ENCODE peak calls at places on chromosomes 1 and 21, in nine cellular contexts. H is CD8-positive, alpha-beta T cell; Y is GM23248; T is cardiac muscle cell; G is right lobe of liver; C is thoracic aorta; U is astrocyte; X is CD8-positive, alpha-beta memory T cell; A is pancreas. W is an unnamed sample. For H3K4me1 and H3K9me3, the result is how much of the 10 kb centered on the place peaks cover.

GRCh38 chr1:160189649-160190625 is at the start of gene CASQ1:
- DNase-seq in G (no peak), H (no peak), U (no peak), C (no peak), Y (peak), T (peak), X (no peak), A (no peak), W (no peak)

GRCh38 chr21:19864456-19864855 is 1133.8 kb upstream of the NCAM2 start:
- DNase-seq in C (no peak), T (no peak), X (no peak), U (no peak), A (no peak), H (no peak), Y (no peak), G (no peak), W (no peak)

GRCh38 chr1:108124622-108125311 is 75.4 kb downstream of the SLC25A24 start:
- DNase-seq in T (no peak), G (no peak), A (no peak), U (no peak), H (no peak), X (no peak), C (no peak), Y (no peak), W (no peak)

GRCh38 chr1:106753069-106753468 is 303.4 kb upstream of the PRMT6 start:
- DNase-seq in G (no peak), A (no peak), H (no peak), U (no peak), X (no peak), C (no peak), Y (no peak), T (no peak), W (no peak)

GRCh38 chr1:7375329-7375728 is 395.8 kb upstream of the VAMP3 start:
- DNase-seq in A (no peak), C (no peak), G (no peak), H (no peak), T (no peak), X (no peak), Y (no peak), U (no peak), W (no peak)

GRCh38 chr1:200925821-200926220 is 31.1 kb downstream of the INAVA start:
- DNase-seq in A (no peak), T (no peak), G (no peak), C (no peak), U (peak), X (no peak), Y (peak), H (no peak), W (no peak)

GRCh38 chr1:119829636-119830035 is 18.4 kb upstream of the REG4 start:
- DNase-seq in G (no peak), H (no peak), A (no peak), C (no peak), T (no peak), Y (no peak), X (no peak), U (no peak), W (peak)

GRCh38 chr1:70760170-70760569 is 287.4 kb downstream of the PTGER3 start:
- DNase-seq in Y (peak), A (no peak), X (no peak), U (peak), C (no peak), H (no peak), G (no peak), T (no peak), W (no peak)

GRCh38 chr1:183783896-183784637 is 20.9 kb upstream of the RGL1 start:
- DNase-seq in T (peak), U (peak), H (no peak), X (no peak), C (no peak), A (no peak), Y (peak), G (peak), W (no peak)

GRCh38 chr21:37631319-37632117 is 264.9 kb downstream of the DYRK1A start:
- DNase-seq in U (no peak), T (no peak), A (no peak), H (no peak), G (peak), X (no peak), C (no peak), Y (no peak), W (no peak)

GRCh38 chr1:167132306-167133010 is 38.6 kb downstream of the STYXL2 start:
- DNase-seq in Y (no peak), U (no peak), X (no peak), T (no peak), A (no peak), C (no peak), G (no peak), H (no peak), W (no peak)

GRCh38 chr1:91572044-91572443 is 71.4 kb downstream of the CDC7 start:
- DNase-seq in H (no peak), Y (no peak), G (no peak), X (no peak), A (no peak), T (no peak), C (no peak), U (no peak), W (no peak)

DNA sequence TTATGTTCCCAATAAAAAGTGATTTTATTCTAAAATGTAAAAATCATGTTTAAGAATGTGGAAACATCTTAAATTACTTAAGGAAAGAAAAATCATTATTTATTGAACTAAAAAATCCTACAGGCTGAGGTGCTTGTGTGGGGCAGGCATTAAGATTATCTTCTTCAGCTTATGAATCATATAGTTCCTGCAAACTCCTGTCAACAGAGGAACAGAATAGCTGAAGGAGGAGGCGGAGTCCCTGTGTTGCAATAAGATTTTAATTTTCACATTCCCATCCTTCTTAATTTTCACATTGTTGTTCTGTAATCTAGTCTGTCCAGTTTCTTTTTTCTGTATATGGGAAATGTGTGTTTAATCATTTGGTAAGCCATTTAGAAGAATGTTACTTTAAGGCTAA is 20.6 kb upstream of the OLFML3 start:
- DNase-seq in Y (peak), A (no peak), T (no peak), C (no peak), X (no peak), H (no peak), G (no peak), U (no peak), W (no peak)
- H3K4me1 ChIP-seq in Y (under half), A (under half), T (under half), C (under half), X (under half), H (under half), G (under half), U (under half), W (under half)

GRCh38 chr1:23148084-23148483 is 20.6 kb downstream of the LUZP1 start:
- DNase-seq in A (no peak), G (no peak), H (no peak), X (no peak), T (no peak), U (peak), Y (peak), C (no peak), W (no peak)

GRCh38 chr1:23156940-23157339 is 11.7 kb downstream of the LUZP1 start:
- DNase-seq in X (no peak), A (no peak), T (peak), G (no peak), C (no peak), Y (no peak), H (no peak), U (no peak), W (no peak)

GRCh38 chr1:23150742-23151141 is 17.9 kb downstream of the LUZP1 start:
- DNase-seq in U (no peak), G (no peak), T (no peak), A (no peak), C (no peak), X (no peak), H (no peak), Y (no peak), W (no peak)

GRCh38 chr1:23149110-23149509 is 19.5 kb downstream of the LUZP1 start:
- DNase-seq in G (no peak), U (no peak), X (no peak), H (no peak), C (no peak), Y (no peak), T (no peak), A (no peak), W (no peak)

GRCh38 chr1:23152966-23153684 is 15.5 kb downstream of the LUZP1 start:
- DNase-seq in Y (no peak), C (no peak), X (no peak), A (no peak), G (no peak), U (peak), H (no peak), T (no peak), W (no peak)
- H3K9me3 ChIP-seq in Y (under half), C (under half), X (under half), A (under half), G (under half), U (under half), H (under half), T (under half), W (under half)

GRCh38 chr21:28067015-28067414 is 925.7 kb downstream of the LTN1 start:
- DNase-seq in U (no peak), Y (no peak), T (no peak), H (no peak), G (no peak), A (no peak), C (no peak), X (no peak), W (no peak)
- H3K4me1 ChIP-seq in U (under half), Y (under half), T (under half), H (under half), G (under half), A (under half), C (under half), X (under half), W (under half)

GRCh38 chr21:41972511-41973205 is 18.8 kb upstream of the C2CD2 start:
- DNase-seq in H (no peak), U (no peak), A (no peak), G (no peak), T (no peak), C (no peak), X (no peak), Y (no peak), W (no peak)
- H3K9me3 ChIP-seq in H (under half), U (under half), A (under half), G (under half), T (under half), C (under half), X (under half), Y (under half), W (under half)

GRCh38 chr1:66242646-66243547 is 291.1 kb upstream of the SGIP1 start:
- DNase-seq in T (peak), G (peak), H (peak), C (peak), U (peak), A (peak), Y (peak), X (peak), W (peak)
- H3K4me1 ChIP-seq in T (under half), G (under half), H (under half), C (under half), U (under half), A (under half), Y (half or more), X (under half), W (under half)

GRCh38 chr1:236829085-236829484 is 34.0 kb downstream of the MTR start:
- DNase-seq in X (no peak), Y (no peak), C (no peak), A (no peak), G (no peak), U (no peak), H (no peak), T (no peak), W (no peak)

GRCh38 chr1:236821111-236821625 is 26.1 kb downstream of the MTR start:
- DNase-seq in H (no peak), C (no peak), Y (no peak), G (no peak), U (peak), A (no peak), X (no peak), T (no peak), W (no peak)

GRCh38 chr1:236819856-236820255 is 24.8 kb downstream of the MTR start:
- DNase-seq in Y (no peak), C (no peak), A (no peak), G (no peak), X (no peak), T (no peak), H (no peak), U (no peak), W (no peak)

GRCh38 chr1:236823559-236823958 is 28.5 kb downstream of the MTR start:
- DNase-seq in T (no peak), C (no peak), U (no peak), H (no peak), A (no peak), Y (no peak), G (no peak), X (no peak), W (no peak)
- H3K9me3 ChIP-seq in T (under half), C (under half), U (under half), H (under half), A (under half), Y (under half), G (under half), X (under half), W (under half)

DNA sequence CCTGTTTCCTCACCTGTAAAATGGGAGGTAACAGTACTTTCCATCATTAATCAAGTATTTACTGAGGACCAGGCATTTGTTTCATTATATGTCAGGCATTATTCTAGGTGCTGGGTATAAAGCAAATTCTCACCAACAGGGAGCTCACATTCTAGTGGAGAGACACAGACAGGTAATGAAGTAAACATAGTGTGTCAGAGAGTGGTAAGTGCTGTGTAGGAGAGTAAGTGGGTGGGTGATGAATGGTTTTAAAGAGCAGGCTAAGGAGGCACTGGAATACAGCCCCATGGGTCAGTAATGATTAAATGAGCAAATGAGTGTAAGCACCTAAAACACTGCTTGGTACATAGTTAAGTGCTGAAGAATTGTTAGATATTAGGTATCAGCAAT is 60.4 kb downstream of the DNTTIP2 start:
- DNase-seq in A (no peak), Y (no peak), X (no peak), U (no peak), T (no peak), C (no peak), H (no peak), G (no peak), W (no peak)
- H3K4me1 ChIP-seq in A (under half), Y (under half), X (under half), U (under half), T (under half), C (under half), H (under half), G (under half), W (under half)

GRCh38 chr1:4730078-4730477 is 75.7 kb downstream of the AJAP1 start:
- DNase-seq in T (no peak), H (no peak), G (no peak), Y (no peak), C (no peak), X (no peak), U (no peak), A (no peak), W (no peak)

GRCh38 chr1:4736254-4736653 is 81.8 kb downstream of the AJAP1 start:
- DNase-seq in T (no peak), G (no peak), Y (no peak), C (no peak), X (no peak), U (no peak), H (no peak), A (no peak), W (no peak)

GRCh38 chr1:4734791-4735190 is 80.4 kb downstream of the AJAP1 start:
- DNase-seq in G (no peak), U (no peak), T (no peak), A (no peak), X (no peak), Y (no peak), H (no peak), C (no peak), W (no peak)

GRCh38 chr1:4734219-4734618 is 79.8 kb downstream of the AJAP1 start:
- DNase-seq in U (no peak), H (no peak), T (no peak), G (no peak), A (no peak), X (no peak), Y (no peak), C (no peak), W (no peak)

DNA sequence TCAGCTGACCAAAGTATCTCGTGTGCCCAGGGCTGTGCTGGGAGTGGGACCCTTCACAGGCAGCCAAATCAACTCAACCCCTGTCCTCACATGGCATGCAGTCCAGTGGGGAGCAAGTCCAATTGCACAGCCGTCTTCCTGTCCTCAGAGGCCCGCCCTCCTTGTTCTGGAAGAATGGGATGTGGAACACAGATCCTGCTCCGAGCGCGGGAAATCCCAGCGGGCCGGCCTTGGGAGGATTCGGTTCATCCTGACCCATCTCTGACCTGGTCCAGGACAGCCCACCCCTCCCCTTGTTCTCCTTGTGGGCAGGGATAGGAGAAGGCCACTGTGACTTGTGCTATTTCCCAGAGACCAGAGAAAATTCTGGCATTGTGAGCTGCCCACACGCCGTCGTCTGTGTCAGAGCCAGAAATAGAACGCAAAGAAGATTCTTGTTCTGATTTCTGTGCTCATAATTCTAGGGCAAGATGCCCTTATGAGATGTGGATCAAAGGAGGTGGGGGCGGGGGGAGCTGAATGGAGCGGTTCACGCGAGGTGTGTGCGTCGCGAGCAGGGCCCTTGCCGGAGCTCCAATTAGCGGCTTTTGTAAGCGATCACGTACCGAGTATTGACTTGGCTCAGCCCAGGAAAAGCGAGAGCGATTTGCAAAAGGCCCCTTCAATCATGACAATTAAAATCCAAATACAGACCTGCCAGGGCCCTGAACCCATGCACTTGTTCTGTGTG is 79.2 kb downstream of the AJAP1 start:
- DNase-seq in C (no peak), G (no peak), H (no peak), U (no peak), T (no peak), A (no peak), Y (no peak), X (no peak), W (no peak)
- H3K9me3 ChIP-seq in C (under half), G (under half), H (under half), U (under half), T (under half), A (under half), Y (under half), X (under half), W (under half)

DNA sequence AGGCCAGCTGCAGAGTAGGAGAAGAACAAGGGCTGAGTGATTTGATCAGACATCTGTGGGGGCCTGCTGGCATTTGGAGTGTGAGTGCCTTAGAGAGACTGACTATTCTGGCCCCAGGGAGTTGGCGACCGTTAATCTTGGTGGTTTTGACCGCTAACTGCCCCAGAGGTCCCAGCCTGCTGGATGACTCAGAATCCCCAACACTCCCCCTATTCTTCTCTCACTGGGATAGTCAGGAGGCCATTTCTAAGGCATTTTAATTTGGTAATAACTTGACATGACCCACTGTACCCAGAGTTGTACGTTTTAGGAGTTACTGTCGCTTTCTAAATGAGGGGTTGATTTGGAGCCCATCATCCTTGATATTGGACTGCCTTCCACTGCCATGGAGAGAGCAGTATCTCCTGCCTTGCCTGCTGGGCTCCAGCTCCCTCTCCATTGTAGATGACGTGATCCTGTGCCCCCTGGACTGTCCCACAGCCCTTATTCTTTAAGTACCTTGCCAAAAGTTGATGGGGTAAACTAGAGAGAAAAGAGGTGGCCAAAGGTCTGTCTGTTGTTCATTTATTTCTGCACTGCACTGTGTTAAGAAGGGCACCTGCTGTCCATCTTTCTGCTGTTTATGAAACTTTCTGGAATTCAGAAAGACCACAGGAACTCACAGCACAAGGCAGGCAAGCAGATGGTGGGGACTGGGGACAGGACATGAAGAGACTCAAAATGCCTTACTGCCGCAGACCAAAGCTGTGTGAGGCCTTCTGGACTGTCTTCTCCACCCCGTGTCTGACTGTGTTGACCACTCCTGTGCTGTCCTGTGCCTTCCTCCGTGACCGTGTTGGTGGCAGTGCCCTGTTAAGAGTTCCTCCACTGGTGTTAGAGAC is 98.2 kb upstream of the ARTN start:
- DNase-seq in G (no peak), X (no peak), H (no peak), U (peak), T (no peak), Y (peak), C (no peak), A (no peak), W (no peak)
- H3K4me1 ChIP-seq in G (under half), X (under half), H (half or more), U (under half), T (under half), Y (under half), C (under half), A (under half), W (under half)

GRCh38 chr1:152901631-152902030 is 6.7 kb upstream of the IVL start:
- DNase-seq in G (no peak), C (no peak), Y (no peak), A (no peak), U (no peak), X (no peak), H (no peak), T (no peak), W (no peak)

GRCh38 chr1:152899027-152899426 is 9.3 kb upstream of the IVL start:
- DNase-seq in T (no peak), G (no peak), X (no peak), Y (no peak), H (no peak), A (no peak), C (no peak), U (no peak), W (no peak)

GRCh38 chr1:152906023-152906565 is 2.3 kb upstream of the IVL start:
- DNase-seq in X (no peak), Y (peak), T (no peak), U (peak), A (no peak), G (no peak), H (no peak), C (no peak), W (no peak)

GRCh38 chr1:152904688-152905440 is 3.5 kb upstream of the IVL start:
- DNase-seq in X (no peak), C (no peak), A (no peak), H (no peak), T (no peak), G (no peak), Y (peak), U (no peak), W (no peak)

DNA sequence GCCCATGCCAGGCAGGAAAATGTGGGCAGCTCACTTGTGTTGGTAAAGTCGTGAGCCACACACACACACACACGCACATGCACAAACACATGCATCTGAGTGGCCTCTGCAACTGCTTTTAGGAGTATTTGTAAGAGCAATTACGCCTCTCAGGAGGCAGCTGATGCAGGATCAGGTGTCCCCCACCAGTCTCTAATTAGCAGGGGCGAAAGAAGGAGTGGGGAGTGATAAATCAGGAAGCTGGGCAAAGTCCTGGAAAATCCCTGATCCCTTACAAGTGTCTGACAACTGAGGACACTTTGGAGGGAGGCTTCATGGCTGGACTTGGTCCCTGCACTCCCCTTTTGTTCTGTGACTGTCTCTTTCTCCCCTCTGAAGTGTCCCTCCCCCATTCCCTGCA is 5.7 kb upstream of the IVL start:
- DNase-seq in U (no peak), H (no peak), T (no peak), X (no peak), G (no peak), A (no peak), Y (no peak), C (no peak), W (no peak)
- H3K9me3 ChIP-seq in U (under half), H (under half), T (under half), X (under half), G (under half), A (under half), Y (under half), C (under half), W (under half)